ENCODE peak calls at places on chromosomes 4 and X, in five cellular contexts. One of them, this sample, is unnamed.
A peak's percentile ranks its signal among the peaks of the same experiment; 100 is the strongest.

GRCh38 chr4:65624651-65625050 is 45.6 kb downstream of the EPHA5 start:
- DNase-seq in endothelial cell: no peak
- DNase-seq in Jurkat, Clone E6-1: no peak
- DNase-seq in activated CD8-positive, alpha-beta memory T cell treated with anti-CD3 and anti-CD28 coated beads, Interleukin-2, amount 50 U/mL, for 4 hours: no peak
- DNase-seq in T-helper 2 cell: no peak
- DNase-seq in this sample: no peak

GRCh38 chr4:140697709-140698560 is 58.2 kb downstream of the TBC1D9 start:
- DNase-seq in endothelial cell: no peak
- DNase-seq in Jurkat, Clone E6-1: no peak
- DNase-seq in activated CD8-positive, alpha-beta memory T cell treated with anti-CD3 and anti-CD28 coated beads, Interleukin-2, amount 50 U/mL, for 4 hours: no peak
- DNase-seq in T-helper 2 cell: no peak
- DNase-seq in this sample: no peak

GRCh38 chr4:127888559-127888958 is 7.9 kb downstream of the PLK4 start:
- DNase-seq in endothelial cell: no peak
- DNase-seq in Jurkat, Clone E6-1: no peak
- DNase-seq in activated CD8-positive, alpha-beta memory T cell treated with anti-CD3 and anti-CD28 coated beads, Interleukin-2, amount 50 U/mL, for 4 hours: no peak
- DNase-seq in T-helper 2 cell: no peak
- DNase-seq in this sample: no peak

GRCh38 chr4:53346920-53347852 is 18.7 kb downstream of the SCFD2 start:
- DNase-seq in endothelial cell: no peak
- DNase-seq in Jurkat, Clone E6-1: no peak
- DNase-seq in activated CD8-positive, alpha-beta memory T cell treated with anti-CD3 and anti-CD28 coated beads, Interleukin-2, amount 50 U/mL, for 4 hours: no peak
- DNase-seq in T-helper 2 cell: no peak
- DNase-seq in this sample: no peak

GRCh38 chr4:98663226-98664006 is 5.0 kb upstream of the TSPAN5 start:
- DNase-seq in endothelial cell: peak; percentile 25
- DNase-seq in Jurkat, Clone E6-1: peak; percentile 87
- DNase-seq in activated CD8-positive, alpha-beta memory T cell treated with anti-CD3 and anti-CD28 coated beads, Interleukin-2, amount 50 U/mL, for 4 hours: peak; percentile 62
- DNase-seq in T-helper 2 cell: no peak
- DNase-seq in this sample: peak; percentile 54

GRCh38 chr4:16496501-16496900 is 270.2 kb upstream of the TAPT1 start:
- DNase-seq in endothelial cell: no peak
- DNase-seq in Jurkat, Clone E6-1: no peak
- DNase-seq in activated CD8-positive, alpha-beta memory T cell treated with anti-CD3 and anti-CD28 coated beads, Interleukin-2, amount 50 U/mL, for 4 hours: no peak
- DNase-seq in T-helper 2 cell: no peak
- DNase-seq in this sample: no peak

GRCh38 chr4:35525192-35525978 is 718.9 kb downstream of the ARAP2 start:
- DNase-seq in endothelial cell: no peak
- DNase-seq in Jurkat, Clone E6-1: no peak
- DNase-seq in activated CD8-positive, alpha-beta memory T cell treated with anti-CD3 and anti-CD28 coated beads, Interleukin-2, amount 50 U/mL, for 4 hours: no peak
- DNase-seq in T-helper 2 cell: no peak
- DNase-seq in this sample: no peak

GRCh38 chr4:68463796-68464195 is 16.5 kb downstream of the TMPRSS11E start:
- DNase-seq in endothelial cell: no peak
- DNase-seq in Jurkat, Clone E6-1: no peak
- DNase-seq in activated CD8-positive, alpha-beta memory T cell treated with anti-CD3 and anti-CD28 coated beads, Interleukin-2, amount 50 U/mL, for 4 hours: no peak
- DNase-seq in T-helper 2 cell: no peak
- DNase-seq in this sample: no peak

GRCh38 chr4:52483186-52483585 is 175.9 kb downstream of the USP46 start:
- DNase-seq in endothelial cell: no peak
- DNase-seq in Jurkat, Clone E6-1: no peak
- DNase-seq in activated CD8-positive, alpha-beta memory T cell treated with anti-CD3 and anti-CD28 coated beads, Interleukin-2, amount 50 U/mL, for 4 hours: no peak
- DNase-seq in T-helper 2 cell: no peak
- DNase-seq in this sample: no peak

GRCh38 chrX:45428816-45429215 is 228.1 kb upstream of the DIPK2B start:
- DNase-seq in endothelial cell: no peak
- DNase-seq in Jurkat, Clone E6-1: no peak
- DNase-seq in activated CD8-positive, alpha-beta memory T cell treated with anti-CD3 and anti-CD28 coated beads, Interleukin-2, amount 50 U/mL, for 4 hours: no peak
- DNase-seq in T-helper 2 cell: no peak
- DNase-seq in this sample: no peak

GRCh38 chr4:26482508-26483462 is 7.5 kb downstream of the CCKAR start:
- DNase-seq in endothelial cell: no peak
- DNase-seq in Jurkat, Clone E6-1: no peak
- DNase-seq in activated CD8-positive, alpha-beta memory T cell treated with anti-CD3 and anti-CD28 coated beads, Interleukin-2, amount 50 U/mL, for 4 hours: no peak
- DNase-seq in T-helper 2 cell: no peak
- DNase-seq in this sample: no peak

GRCh38 chrX:49165901-49166881 is 3.6 kb downstream of the MAGIX start:
- DNase-seq in endothelial cell: peak; percentile 45
- DNase-seq in Jurkat, Clone E6-1: peak; percentile 45
- DNase-seq in activated CD8-positive, alpha-beta memory T cell treated with anti-CD3 and anti-CD28 coated beads, Interleukin-2, amount 50 U/mL, for 4 hours: peak; percentile 63
- DNase-seq in T-helper 2 cell: peak; percentile 28
- DNase-seq in this sample: peak; percentile 60

GRCh38 chr4:150251752-150252190 is 173.5 kb downstream of the DCLK2 start:
- DNase-seq in endothelial cell: peak; percentile 19
- DNase-seq in Jurkat, Clone E6-1: no peak
- DNase-seq in activated CD8-positive, alpha-beta memory T cell treated with anti-CD3 and anti-CD28 coated beads, Interleukin-2, amount 50 U/mL, for 4 hours: no peak
- DNase-seq in T-helper 2 cell: no peak
- DNase-seq in this sample: no peak

GRCh38 chr4:73533515-73534422 is 52.2 kb downstream of the AFM start:
- DNase-seq in endothelial cell: no peak
- DNase-seq in Jurkat, Clone E6-1: no peak
- DNase-seq in activated CD8-positive, alpha-beta memory T cell treated with anti-CD3 and anti-CD28 coated beads, Interleukin-2, amount 50 U/mL, for 4 hours: no peak
- DNase-seq in T-helper 2 cell: no peak
- DNase-seq in this sample: no peak

GRCh38 chr4:78864405-78865024 is 74.7 kb downstream of the PAQR3 start:
- DNase-seq in endothelial cell: peak; percentile 21
- DNase-seq in Jurkat, Clone E6-1: peak; percentile 89
- DNase-seq in activated CD8-positive, alpha-beta memory T cell treated with anti-CD3 and anti-CD28 coated beads, Interleukin-2, amount 50 U/mL, for 4 hours: no peak
- DNase-seq in T-helper 2 cell: no peak
- DNase-seq in this sample: peak; percentile 4

GRCh38 chr4:121138014-121138413 is 26.1 kb downstream of the TNIP3 start:
- DNase-seq in endothelial cell: no peak
- DNase-seq in Jurkat, Clone E6-1: peak; percentile 44
- DNase-seq in activated CD8-positive, alpha-beta memory T cell treated with anti-CD3 and anti-CD28 coated beads, Interleukin-2, amount 50 U/mL, for 4 hours: peak; percentile 64
- DNase-seq in T-helper 2 cell: no peak
- DNase-seq in this sample: no peak

GRCh38 chrX:136048446-136048845 is 63.2 kb downstream of the SLC9A6 start:
- DNase-seq in endothelial cell: no peak
- DNase-seq in Jurkat, Clone E6-1: no peak
- DNase-seq in activated CD8-positive, alpha-beta memory T cell treated with anti-CD3 and anti-CD28 coated beads, Interleukin-2, amount 50 U/mL, for 4 hours: no peak
- DNase-seq in T-helper 2 cell: no peak
- DNase-seq in this sample: no peak

GRCh38 chr4:152778656-152779512 is 646 bp downstream of the TIGD4 start:
- DNase-seq in endothelial cell: peak; percentile 28
- DNase-seq in Jurkat, Clone E6-1: no peak
- DNase-seq in activated CD8-positive, alpha-beta memory T cell treated with anti-CD3 and anti-CD28 coated beads, Interleukin-2, amount 50 U/mL, for 4 hours: peak; percentile 32
- DNase-seq in T-helper 2 cell: no peak
- DNase-seq in this sample: peak; percentile 6

GRCh38 chrX:110944793-110945466 is 149.3 kb upstream of the CHRDL1 start:
- DNase-seq in endothelial cell: no peak
- DNase-seq in Jurkat, Clone E6-1: no peak
- DNase-seq in activated CD8-positive, alpha-beta memory T cell treated with anti-CD3 and anti-CD28 coated beads, Interleukin-2, amount 50 U/mL, for 4 hours: no peak
- DNase-seq in T-helper 2 cell: no peak
- DNase-seq in this sample: no peak

GRCh38 chr4:921830-922331 is 10.2 kb downstream of the GAK start:
- DNase-seq in endothelial cell: no peak
- DNase-seq in Jurkat, Clone E6-1: peak; percentile 81
- DNase-seq in activated CD8-positive, alpha-beta memory T cell treated with anti-CD3 and anti-CD28 coated beads, Interleukin-2, amount 50 U/mL, for 4 hours: no peak
- DNase-seq in T-helper 2 cell: no peak
- DNase-seq in this sample: no peak

GRCh38 chr4:52507774-52508173 is 151.3 kb downstream of the USP46 start:
- DNase-seq in endothelial cell: no peak
- DNase-seq in Jurkat, Clone E6-1: no peak
- DNase-seq in activated CD8-positive, alpha-beta memory T cell treated with anti-CD3 and anti-CD28 coated beads, Interleukin-2, amount 50 U/mL, for 4 hours: no peak
- DNase-seq in T-helper 2 cell: no peak
- DNase-seq in this sample: no peak

GRCh38 chr4:53997901-53998300 is 66.5 kb downstream of the CHIC2 start:
- DNase-seq in endothelial cell: no peak
- DNase-seq in Jurkat, Clone E6-1: no peak
- DNase-seq in activated CD8-positive, alpha-beta memory T cell treated with anti-CD3 and anti-CD28 coated beads, Interleukin-2, amount 50 U/mL, for 4 hours: no peak
- DNase-seq in T-helper 2 cell: no peak
- DNase-seq in this sample: no peak

GRCh38 chrX:25941087-25941486 is 197.1 kb upstream of the MAGEB18 start:
- DNase-seq in endothelial cell: no peak
- DNase-seq in Jurkat, Clone E6-1: no peak
- DNase-seq in activated CD8-positive, alpha-beta memory T cell treated with anti-CD3 and anti-CD28 coated beads, Interleukin-2, amount 50 U/mL, for 4 hours: no peak
- DNase-seq in T-helper 2 cell: no peak
- DNase-seq in this sample: no peak

GRCh38 chr4:105196523-105197145 is 50.0 kb downstream of the TET2 start:
- DNase-seq in endothelial cell: no peak
- DNase-seq in Jurkat, Clone E6-1: peak; percentile 35
- DNase-seq in activated CD8-positive, alpha-beta memory T cell treated with anti-CD3 and anti-CD28 coated beads, Interleukin-2, amount 50 U/mL, for 4 hours: no peak
- DNase-seq in T-helper 2 cell: no peak
- DNase-seq in this sample: no peak

GRCh38 chrX:69109706-69110635 is 55.3 kb downstream of the PJA1 start:
- DNase-seq in endothelial cell: no peak
- DNase-seq in Jurkat, Clone E6-1: no peak
- DNase-seq in activated CD8-positive, alpha-beta memory T cell treated with anti-CD3 and anti-CD28 coated beads, Interleukin-2, amount 50 U/mL, for 4 hours: no peak
- DNase-seq in T-helper 2 cell: no peak
- DNase-seq in this sample: no peak

GRCh38 chr4:126827669-126828068 is 805.1 kb upstream of the INTU start:
- DNase-seq in endothelial cell: no peak
- DNase-seq in Jurkat, Clone E6-1: no peak
- DNase-seq in activated CD8-positive, alpha-beta memory T cell treated with anti-CD3 and anti-CD28 coated beads, Interleukin-2, amount 50 U/mL, for 4 hours: no peak
- DNase-seq in T-helper 2 cell: no peak
- DNase-seq in this sample: no peak

GRCh38 chrX:567891-568290 is 62.7 kb upstream of the SHOX start:
- DNase-seq in endothelial cell: no peak
- DNase-seq in Jurkat, Clone E6-1: no peak
- DNase-seq in activated CD8-positive, alpha-beta memory T cell treated with anti-CD3 and anti-CD28 coated beads, Interleukin-2, amount 50 U/mL, for 4 hours: no peak
- DNase-seq in T-helper 2 cell: no peak
- DNase-seq in this sample: no peak

GRCh38 chrX:40243699-40244098 is 145.9 kb upstream of the BCOR start:
- DNase-seq in endothelial cell: no peak
- DNase-seq in Jurkat, Clone E6-1: no peak
- DNase-seq in activated CD8-positive, alpha-beta memory T cell treated with anti-CD3 and anti-CD28 coated beads, Interleukin-2, amount 50 U/mL, for 4 hours: no peak
- DNase-seq in T-helper 2 cell: no peak
- DNase-seq in this sample: no peak

GRCh38 chr4:53640576-53641459 is 49.5 kb upstream of the LNX1 start:
- DNase-seq in endothelial cell: no peak
- DNase-seq in Jurkat, Clone E6-1: no peak
- DNase-seq in activated CD8-positive, alpha-beta memory T cell treated with anti-CD3 and anti-CD28 coated beads, Interleukin-2, amount 50 U/mL, for 4 hours: no peak
- DNase-seq in T-helper 2 cell: no peak
- DNase-seq in this sample: no peak

GRCh38 chrX:24925430-24925829 is 90.3 kb downstream of the ARX start:
- DNase-seq in endothelial cell: no peak
- DNase-seq in Jurkat, Clone E6-1: peak; percentile 0
- DNase-seq in activated CD8-positive, alpha-beta memory T cell treated with anti-CD3 and anti-CD28 coated beads, Interleukin-2, amount 50 U/mL, for 4 hours: no peak
- DNase-seq in T-helper 2 cell: no peak
- DNase-seq in this sample: no peak

GRCh38 chrX:97096385-97096784 is 212.7 kb downstream of the RPA4 start:
- DNase-seq in endothelial cell: no peak
- DNase-seq in Jurkat, Clone E6-1: no peak
- DNase-seq in activated CD8-positive, alpha-beta memory T cell treated with anti-CD3 and anti-CD28 coated beads, Interleukin-2, amount 50 U/mL, for 4 hours: no peak
- DNase-seq in T-helper 2 cell: no peak
- DNase-seq in this sample: no peak

GRCh38 chrX:129719268-129719667 is 19.5 kb upstream of the XPNPEP2 start:
- DNase-seq in endothelial cell: no peak
- DNase-seq in Jurkat, Clone E6-1: no peak
- DNase-seq in activated CD8-positive, alpha-beta memory T cell treated with anti-CD3 and anti-CD28 coated beads, Interleukin-2, amount 50 U/mL, for 4 hours: no peak
- DNase-seq in T-helper 2 cell: no peak
- DNase-seq in this sample: no peak